ENCODE peak calls at places on chromosomes 13 and 19, in seven cellular contexts. O is uterus; K is CD8-positive, alpha-beta T cell; Y is colonic mucosa; C is fibroblast of mammary gland; R is suprapubic skin; E is choroid plexus epithelial cell. M is an unnamed sample.

GRCh38 chr19:43622070-43622469 is 2.6 kb upstream of the ZNF428 start:
- DNase-seq in O (no peak), K (no peak), Y (no peak), C (no peak), R (no peak), E (no peak), M (no peak)

GRCh38 chr19:48795855-48796142 is 15.0 kb downstream of the BCAT2 start:
- DNase-seq in O (peak), K (no peak), Y (peak), C (peak), R (no peak), E (no peak), M (no peak)

GRCh38 chr19:10408511-10409291 is 5.4 kb upstream of the CDC37 start:
- DNase-seq in O (no peak), K (peak), Y (no peak), C (no peak), R (no peak), E (no peak), M (no peak)

GRCh38 chr19:49071860-49072547 is 495 bp downstream of the KCNA7 start:
- DNase-seq in O (no peak), K (no peak), Y (no peak), C (no peak), R (no peak), E (no peak), M (no peak)

GRCh38 chr13:31639443-31640163 is 99.7 kb upstream of the RXFP2 start:
- DNase-seq in O (no peak), K (no peak), Y (no peak), C (peak), R (no peak), E (peak), M (peak)

GRCh38 chr19:55648657-55649578 is 906 bp downstream of the CCDC106 start:
- DNase-seq in O (no peak), K (no peak), Y (no peak), C (no peak), R (peak), E (no peak), M (no peak)

GRCh38 chr13:63696055-63696454 is 2280.4 kb upstream of the PCDH20 start:
- DNase-seq in O (no peak), K (no peak), Y (no peak), C (no peak), R (no peak), E (peak), M (peak)

GRCh38 chr19:11767633-11768133 is 883 bp downstream of the ZNF441 start:
- DNase-seq in O (peak), K (peak), Y (peak), C (peak), R (peak), E (peak), M (no peak)

GRCh38 chr19:45637890-45638667 is 1.1 kb downstream of the EML2 start:
- DNase-seq in O (no peak), K (no peak), Y (peak), C (peak), R (no peak), E (peak), M (no peak)

GRCh38 chr13:42102961-42103688 is 54.7 kb downstream of the DGKH start:
- DNase-seq in O (no peak), K (no peak), Y (no peak), C (peak), R (no peak), E (peak), M (peak)

GRCh38 chr13:31050486-31051400 is 111.0 kb downstream of the HSPH1 start:
- DNase-seq in O (no peak), K (no peak), Y (no peak), C (peak), R (no peak), E (peak), M (peak)

GRCh38 chr19:13037161-13037560 is 41.9 kb downstream of the NFIX start:
- DNase-seq in O (no peak), K (no peak), Y (no peak), C (peak), R (no peak), E (peak), M (peak)

GRCh38 chr13:91195789-91196188 is 151.7 kb upstream of the MIR17HG start:
- DNase-seq in O (no peak), K (no peak), Y (no peak), C (no peak), R (no peak), E (no peak), M (no peak)

GRCh38 chr13:77909827-77910226 is 8.8 kb downstream of the EDNRB start:
- DNase-seq in O (no peak), K (no peak), Y (no peak), C (no peak), R (no peak), E (no peak), M (no peak)

GRCh38 chr13:45142440-45143345 is 22.4 kb downstream of the GTF2F2 start:
- DNase-seq in O (no peak), K (no peak), Y (no peak), C (peak), R (no peak), E (peak), M (no peak)

GRCh38 chr19:34041922-34042521 is 130.3 kb upstream of the LSM14A start:
- DNase-seq in O (peak), K (peak), Y (peak), C (peak), R (peak), E (peak), M (peak)

GRCh38 chr19:39200818-39201145 is 3.3 kb downstream of the SYCN start:
- DNase-seq in O (no peak), K (no peak), Y (no peak), C (no peak), R (no peak), E (no peak), M (no peak)

GRCh38 chr19:10120538-10121198 is 969 bp upstream of the EIF3G start:
- DNase-seq in O (no peak), K (no peak), Y (no peak), C (peak), R (no peak), E (peak), M (peak)

GRCh38 chr19:55654323-55654832 is 457 bp upstream of the U2AF2 start:
- DNase-seq in O (peak), K (peak), Y (peak), C (peak), R (peak), E (peak), M (peak)

GRCh38 chr19:40588926-40589569 is 12.1 kb upstream of the LTBP4 start:
- DNase-seq in O (no peak), K (no peak), Y (no peak), C (no peak), R (no peak), E (no peak), M (no peak)

GRCh38 chr19:46542428-46543230 is 47.0 kb upstream of the PNMA8B start:
- DNase-seq in O (peak), K (peak), Y (peak), C (peak), R (peak), E (peak), M (peak)

GRCh38 chr19:53308339-53308811 is 25.2 kb upstream of the ZNF845 start:
- DNase-seq in O (no peak), K (no peak), Y (no peak), C (peak), R (no peak), E (peak), M (no peak)

GRCh38 chr19:3075605-3076431 is 13.5 kb upstream of the TLE5 start:
- DNase-seq in O (no peak), K (peak), Y (peak), C (no peak), R (no peak), E (no peak), M (no peak)

GRCh38 chr19:8595651-8596050 is 14.9 kb downstream of the ADAMTS10 start:
- DNase-seq in O (no peak), K (no peak), Y (no peak), C (no peak), R (no peak), E (no peak), M (no peak)

GRCh38 chr19:40503300-40503699 is 36.5 kb downstream of the SPTBN4 start:
- DNase-seq in O (no peak), K (no peak), Y (no peak), C (no peak), R (no peak), E (no peak), M (no peak)

GRCh38 chr19:10554760-10555612 is 10.8 kb downstream of the KRI1 start:
- DNase-seq in O (no peak), K (no peak), Y (no peak), C (no peak), R (no peak), E (no peak), M (no peak)

GRCh38 chr13:74101436-74101835 is 32.8 kb downstream of the KLF12 start:
- DNase-seq in O (no peak), K (no peak), Y (no peak), C (no peak), R (no peak), E (no peak), M (no peak)

GRCh38 chr13:69565334-69565733 is 542.3 kb upstream of the ATXN8OS start:
- DNase-seq in O (no peak), K (no peak), Y (peak), C (peak), R (no peak), E (peak), M (peak)

GRCh38 chr19:3785464-3785937 is 680 bp downstream of the MATK start:
- DNase-seq in O (no peak), K (no peak), Y (no peak), C (no peak), R (no peak), E (no peak), M (no peak)

GRCh38 chr13:110875243-110875642 is 39.6 kb downstream of the ANKRD10 start:
- DNase-seq in O (no peak), K (no peak), Y (no peak), C (no peak), R (no peak), E (no peak), M (no peak)

GRCh38 chr13:76522083-76522755 is 364.0 kb downstream of the KCTD12 start:
- DNase-seq in O (no peak), K (no peak), Y (no peak), C (peak), R (no peak), E (peak), M (no peak)

GRCh38 chr13:75485286-75486062 is 3.5 kb upstream of the TBC1D4 start:
- DNase-seq in O (no peak), K (no peak), Y (no peak), C (peak), R (no peak), E (peak), M (peak)

GRCh38 chr13:50375792-50376191 is 360.5 kb downstream of the KCNRG start:
- DNase-seq in O (no peak), K (no peak), Y (no peak), C (peak), R (no peak), E (peak), M (peak)

GRCh38 chr19:46478356-46478986 is 7.1 kb upstream of the PNMA8A start:
- DNase-seq in O (no peak), K (no peak), Y (no peak), C (peak), R (no peak), E (peak), M (peak)

GRCh38 chr19:2969104-2969504 is 8.3 kb upstream of the TLE6 start:
- DNase-seq in O (peak), K (no peak), Y (peak), C (peak), R (no peak), E (peak), M (no peak)

GRCh38 chr13:95456837-95457236 is 95.7 kb upstream of the CLDN10 start:
- DNase-seq in O (no peak), K (no peak), Y (no peak), C (no peak), R (no peak), E (no peak), M (no peak)

GRCh38 chr13:97353927-97354326 is 80.0 kb upstream of the RAP2A start:
- DNase-seq in O (no peak), K (no peak), Y (no peak), C (peak), R (no peak), E (peak), M (peak)

DNA sequence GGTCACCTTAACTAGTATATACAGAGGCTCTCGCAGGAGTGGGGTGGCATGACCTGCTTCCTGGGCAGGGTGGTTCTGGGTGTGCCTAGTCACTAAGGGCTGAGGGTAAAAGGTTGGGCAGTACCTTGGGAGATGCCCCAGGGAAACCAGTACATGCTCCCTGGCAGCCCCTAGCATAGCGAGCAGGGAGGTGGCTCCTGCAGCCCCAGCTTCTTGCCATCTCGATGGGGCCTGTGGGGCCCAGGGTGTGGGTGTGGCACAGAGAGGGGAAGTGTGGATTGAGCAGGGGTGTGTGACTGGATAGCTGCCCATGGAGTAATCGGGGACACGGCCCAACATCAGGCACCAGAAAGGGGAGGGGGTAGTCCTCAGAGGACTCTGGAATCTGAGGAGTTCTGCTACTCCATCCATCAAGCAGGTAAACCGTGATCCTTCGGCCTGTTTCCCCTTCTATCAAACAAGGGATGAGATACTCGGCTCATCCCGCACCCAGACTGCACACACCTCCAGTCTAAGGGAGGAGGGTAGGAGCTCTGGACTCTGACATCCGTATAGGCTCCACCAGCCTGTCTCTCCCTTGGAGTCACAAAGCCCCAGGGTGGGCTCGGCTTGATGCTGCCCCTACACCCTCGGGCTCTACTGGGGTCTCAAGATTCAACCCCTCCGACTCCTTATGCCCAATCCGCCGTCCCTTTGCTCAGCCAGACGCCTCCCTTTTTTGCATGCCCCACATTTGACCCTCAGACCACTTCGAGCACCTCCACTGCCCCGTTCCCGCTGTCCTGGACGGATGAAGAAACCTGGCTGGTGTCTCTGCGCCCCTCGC is 1.1 kb downstream of the ZBTB45 start:
- DNase-seq in O (no peak), K (no peak), Y (peak), C (no peak), R (no peak), E (no peak), M (no peak)
- TF ChIP-seq CTCF in O (no peak), K (no peak), Y (no peak), C (no peak), R (peak), E (no peak), M (no peak)

DNA sequence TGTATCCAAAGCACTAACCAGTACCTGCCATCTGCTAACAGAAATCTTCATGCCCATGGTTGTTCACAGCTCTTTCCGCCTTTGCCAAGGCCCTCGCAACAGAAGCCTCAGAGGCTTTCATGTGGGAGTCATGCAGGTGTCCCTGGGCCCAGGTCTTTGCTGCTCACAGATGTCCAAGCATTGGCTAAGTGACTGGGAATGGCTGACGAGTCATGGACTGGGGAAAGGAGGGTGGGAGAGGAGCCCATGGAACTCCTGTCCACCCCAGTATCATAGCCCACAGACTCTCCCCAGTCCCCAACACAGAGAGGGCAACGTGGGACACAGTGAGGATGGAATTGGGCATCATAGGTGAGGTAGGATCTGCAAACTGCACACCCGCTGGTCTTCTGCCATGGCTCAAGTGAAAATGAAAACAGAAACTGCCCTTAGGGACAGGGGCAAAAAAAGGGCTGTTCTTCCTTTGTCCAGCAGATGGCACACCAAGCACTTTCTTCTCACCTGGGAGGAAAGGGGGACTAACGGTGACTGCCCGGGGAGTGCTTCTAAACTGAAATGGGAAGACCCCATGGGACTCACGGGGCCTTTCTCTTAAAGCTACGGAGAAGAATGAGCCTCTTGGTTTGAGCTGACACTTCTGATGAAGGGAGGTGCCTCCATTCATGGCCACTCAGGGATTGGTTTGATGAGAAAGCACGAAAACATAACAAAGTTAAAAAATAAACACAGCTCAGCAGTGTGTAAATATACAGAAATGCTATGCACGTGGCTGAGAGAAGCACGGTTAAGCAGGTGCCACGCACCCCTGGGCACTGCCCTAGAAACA is 11.1 kb upstream of the DHRS12 start:
- DNase-seq in O (peak), K (peak), Y (peak), C (peak), R (no peak), E (peak), M (peak)
- H3K4me3 ChIP-seq in O (no peak), K (peak), Y (no peak), C (no peak), R (peak), E (peak), M (no peak)

DNA sequence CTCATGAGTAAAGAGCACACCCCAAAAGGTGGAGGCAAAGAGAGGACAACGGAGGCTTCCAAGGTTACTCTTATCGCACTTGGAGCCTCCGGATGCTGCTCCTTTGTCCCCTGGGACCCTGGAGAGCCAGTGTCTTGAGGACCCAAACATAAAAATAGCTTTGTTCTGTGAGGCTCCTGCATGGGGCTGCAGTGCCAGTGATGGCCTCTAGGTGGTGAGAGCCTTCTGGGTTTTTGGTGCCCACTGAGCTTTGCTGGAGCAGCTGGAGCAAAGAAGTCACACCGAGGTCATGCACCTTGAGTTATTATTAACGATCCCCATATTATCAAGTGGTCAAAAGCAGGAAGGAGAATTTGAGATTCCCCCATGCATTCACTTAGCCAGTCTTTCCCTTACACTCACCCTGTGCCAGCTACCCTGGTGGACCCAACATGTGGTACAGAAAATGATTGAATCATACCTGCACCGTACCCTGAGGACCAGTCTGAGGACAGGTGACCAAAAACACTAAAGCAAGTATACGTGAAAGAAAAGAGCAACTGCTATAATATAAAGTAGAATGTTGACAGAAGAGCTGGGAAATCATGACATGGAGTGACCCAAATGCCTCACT is 41.5 kb downstream of the ZNF682 start:
- DNase-seq in O (peak), K (peak), Y (no peak), C (peak), R (no peak), E (no peak), M (no peak)
- TF ChIP-seq CTCF in O (peak), K (peak), Y (peak), C (peak), R (peak), E (peak), M (peak)

GRCh38 chr13:23411220-23411619 is 22.3 kb downstream of the SACS start:
- DNase-seq in O (no peak), K (no peak), Y (no peak), C (no peak), R (no peak), E (no peak), M (no peak)
- H3K4me3 ChIP-seq in O (no peak), K (no peak), Y (no peak), C (no peak), R (no peak), E (no peak), M (no peak)

GRCh38 chr13:34076943-34077703 is 259.2 kb downstream of the RFC3 start:
- DNase-seq in O (no peak), K (no peak), Y (no peak), C (peak), R (no peak), E (peak), M (peak)
- TF ChIP-seq CTCF in O (peak), K (no peak), Y (no peak), C (peak), R (peak), E (peak), M (peak)

GRCh38 chr19:17778621-17779280 is 16.2 kb upstream of the B3GNT3 start:
- DNase-seq in O (no peak), K (no peak), Y (peak), C (no peak), R (no peak), E (no peak), M (no peak)
- H3K4me3 ChIP-seq in O (no peak), K (no peak), Y (peak), C (no peak), R (peak), E (peak), M (no peak)

GRCh38 chr13:61029064-61029463 is 386.6 kb downstream of the PCDH20 start:
- DNase-seq in O (no peak), K (no peak), Y (no peak), C (no peak), R (no peak), E (no peak), M (no peak)
- TF ChIP-seq CTCF in O (no peak), K (no peak), Y (no peak), C (no peak), R (no peak), E (no peak), M (no peak)

GRCh38 chr13:36919206-36919832 is 719 bp downstream of the SMAD9 start:
- DNase-seq in O (peak), K (no peak), Y (peak), C (peak), R (no peak), E (peak), M (no peak)
- H3K4me3 ChIP-seq in O (peak), K (no peak), Y (peak), C (peak), R (peak), E (peak), M (peak)

M was measured in astrocyte of the spinal cord.